ENCODE peak calls at places on chromosomes 12 and 14, in six cellular contexts. One of them, this sample, is unnamed.

GRCh38 chr14:60642790-60643397 is 6.4 kb downstream of the SIX1 start:
- DNase-seq in kidney epithelial cell: no peak
- DNase-seq in nephron progenitor cell: no peak
- DNase-seq in PC-3: no peak
- DNase-seq in lower leg skin: peak
- DNase-seq in foreskin fibroblast: no peak
- DNase-seq in this sample: no peak

GRCh38 chr12:13000616-13000934 is 510 bp upstream of the HEBP1 start:
- DNase-seq in foreskin fibroblast: peak
- DNase-seq in PC-3: peak
- DNase-seq in nephron progenitor cell: no peak
- DNase-seq in kidney epithelial cell: no peak
- DNase-seq in lower leg skin: no peak
- DNase-seq in this sample: no peak

GRCh38 chr14:92546347-92547053 is 32.9 kb downstream of the RIN3 start:
- DNase-seq in PC-3: peak
- DNase-seq in lower leg skin: no peak
- DNase-seq in nephron progenitor cell: no peak
- DNase-seq in kidney epithelial cell: no peak
- DNase-seq in foreskin fibroblast: peak
- DNase-seq in this sample: no peak

GRCh38 chr12:62210422-62210821 is 49.8 kb upstream of the USP15 start:
- DNase-seq in PC-3: peak
- DNase-seq in lower leg skin: no peak
- DNase-seq in nephron progenitor cell: peak
- DNase-seq in kidney epithelial cell: no peak
- DNase-seq in foreskin fibroblast: peak
- DNase-seq in this sample: no peak

GRCh38 chr14:49893309-49894213 is 679 bp downstream of the ARF6 start:
- DNase-seq in foreskin fibroblast: peak
- DNase-seq in lower leg skin: peak
- DNase-seq in kidney epithelial cell: no peak
- DNase-seq in PC-3: peak
- DNase-seq in nephron progenitor cell: peak
- DNase-seq in this sample: no peak

GRCh38 chr14:88255798-88256197 is 67.3 kb downstream of the KCNK10 start:
- DNase-seq in lower leg skin: no peak
- DNase-seq in nephron progenitor cell: no peak
- DNase-seq in foreskin fibroblast: no peak
- DNase-seq in kidney epithelial cell: no peak
- DNase-seq in PC-3: no peak
- DNase-seq in this sample: no peak

GRCh38 chr12:79156846-79157463 is 292.4 kb downstream of the SYT1 start:
- DNase-seq in foreskin fibroblast: no peak
- DNase-seq in nephron progenitor cell: no peak
- DNase-seq in kidney epithelial cell: no peak
- DNase-seq in PC-3: no peak
- DNase-seq in lower leg skin: no peak
- DNase-seq in this sample: no peak

GRCh38 chr12:62191747-62192485 is 68.3 kb upstream of the USP15 start:
- DNase-seq in kidney epithelial cell: no peak
- DNase-seq in lower leg skin: no peak
- DNase-seq in foreskin fibroblast: peak
- DNase-seq in nephron progenitor cell: peak
- DNase-seq in PC-3: no peak
- DNase-seq in this sample: no peak

GRCh38 chr12:96401061-96401871 is 1.0 kb upstream of the CDK17 start:
- DNase-seq in nephron progenitor cell: no peak
- DNase-seq in foreskin fibroblast: peak
- DNase-seq in lower leg skin: no peak
- DNase-seq in PC-3: peak
- DNase-seq in kidney epithelial cell: peak
- DNase-seq in this sample: peak

GRCh38 chr12:26831959-26832816 is 806 bp downstream of the ITPR2 start:
- DNase-seq in kidney epithelial cell: peak
- DNase-seq in lower leg skin: peak
- DNase-seq in foreskin fibroblast: peak
- DNase-seq in nephron progenitor cell: peak
- DNase-seq in PC-3: peak
- DNase-seq in this sample: no peak

GRCh38 chr12:91419809-91420208 is 237.2 kb upstream of the DCN start:
- DNase-seq in foreskin fibroblast: no peak
- DNase-seq in kidney epithelial cell: no peak
- DNase-seq in lower leg skin: no peak
- DNase-seq in PC-3: no peak
- DNase-seq in nephron progenitor cell: no peak
- DNase-seq in this sample: no peak

GRCh38 chr12:45285717-45286116 is 69.8 kb downstream of the ANO6 start:
- DNase-seq in foreskin fibroblast: no peak
- DNase-seq in PC-3: no peak
- DNase-seq in lower leg skin: no peak
- DNase-seq in nephron progenitor cell: no peak
- DNase-seq in kidney epithelial cell: no peak
- DNase-seq in this sample: no peak

GRCh38 chr14:92880351-92880750 is 42.6 kb upstream of the CHGA start:
- DNase-seq in foreskin fibroblast: no peak
- DNase-seq in lower leg skin: no peak
- DNase-seq in nephron progenitor cell: no peak
- DNase-seq in kidney epithelial cell: no peak
- DNase-seq in PC-3: peak
- DNase-seq in this sample: no peak

GRCh38 chr12:14930299-14930698 is 8.0 kb downstream of the ERP27 start:
- DNase-seq in kidney epithelial cell: no peak
- DNase-seq in PC-3: peak
- DNase-seq in lower leg skin: no peak
- DNase-seq in nephron progenitor cell: no peak
- DNase-seq in foreskin fibroblast: peak
- DNase-seq in this sample: no peak

GRCh38 chr12:56520025-56520810 is 1.4 kb upstream of the RBMS2 start:
- DNase-seq in foreskin fibroblast: peak
- DNase-seq in PC-3: no peak
- DNase-seq in nephron progenitor cell: no peak
- DNase-seq in kidney epithelial cell: no peak
- DNase-seq in lower leg skin: no peak
- DNase-seq in this sample: no peak

GRCh38 chr12:89984846-89985245 is 276.2 kb upstream of the ATP2B1 start:
- DNase-seq in nephron progenitor cell: no peak
- DNase-seq in PC-3: no peak
- DNase-seq in foreskin fibroblast: no peak
- DNase-seq in lower leg skin: no peak
- DNase-seq in kidney epithelial cell: no peak
- DNase-seq in this sample: no peak

GRCh38 chr12:49825360-49825970 is 2.7 kb downstream of the NCKAP5L start:
- DNase-seq in kidney epithelial cell: no peak
- DNase-seq in foreskin fibroblast: peak
- DNase-seq in PC-3: no peak
- DNase-seq in lower leg skin: peak
- DNase-seq in nephron progenitor cell: no peak
- DNase-seq in this sample: no peak

GRCh38 chr14:103385153-103385993 is at the start of gene MARK3:
- DNase-seq in foreskin fibroblast: peak
- DNase-seq in lower leg skin: peak
- DNase-seq in kidney epithelial cell: peak
- DNase-seq in nephron progenitor cell: peak
- DNase-seq in PC-3: peak
- DNase-seq in this sample: peak
- TF ChIP-seq CTCF in foreskin fibroblast: no peak
- TF ChIP-seq CTCF in lower leg skin: no peak
- TF ChIP-seq CTCF in kidney epithelial cell: no peak
- TF ChIP-seq CTCF in nephron progenitor cell: no peak
- TF ChIP-seq CTCF in PC-3: peak
- TF ChIP-seq CTCF in this sample: no peak

DNA sequence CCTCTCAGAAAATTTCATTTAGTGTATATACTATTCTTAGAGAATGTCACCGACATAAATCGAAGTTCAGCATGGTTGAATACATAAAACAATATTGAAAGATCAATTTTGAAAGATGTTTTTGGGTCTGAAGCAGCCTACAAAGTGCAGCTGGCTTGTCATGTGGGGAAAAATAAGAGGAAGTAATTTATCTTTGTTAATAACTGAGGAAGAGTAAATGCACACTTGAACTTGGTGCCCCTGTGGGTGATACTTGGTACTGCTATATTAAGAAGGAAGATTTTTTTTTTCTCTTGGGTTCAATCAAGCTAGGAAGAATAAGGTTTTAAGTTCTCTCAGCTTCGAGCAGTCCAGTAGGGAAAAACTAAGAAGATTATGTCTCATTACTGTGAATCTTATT is 661.3 kb downstream of the RPL10L start:
- DNase-seq in kidney epithelial cell: no peak
- DNase-seq in PC-3: peak
- DNase-seq in foreskin fibroblast: no peak
- DNase-seq in lower leg skin: no peak
- DNase-seq in nephron progenitor cell: no peak
- DNase-seq in this sample: no peak
- TF ChIP-seq CTCF in kidney epithelial cell: peak
- TF ChIP-seq CTCF in PC-3: peak
- TF ChIP-seq CTCF in foreskin fibroblast: no peak
- TF ChIP-seq CTCF in lower leg skin: no peak
- TF ChIP-seq CTCF in nephron progenitor cell: peak
- TF ChIP-seq CTCF in this sample: no peak

GRCh38 chr12:17352164-17352563 is 737.8 kb downstream of the RERGL start:
- DNase-seq in foreskin fibroblast: no peak
- DNase-seq in lower leg skin: no peak
- DNase-seq in nephron progenitor cell: no peak
- DNase-seq in kidney epithelial cell: no peak
- DNase-seq in PC-3: no peak
- DNase-seq in this sample: no peak
- TF ChIP-seq CTCF in foreskin fibroblast: no peak
- TF ChIP-seq CTCF in lower leg skin: no peak
- TF ChIP-seq CTCF in nephron progenitor cell: peak
- TF ChIP-seq CTCF in kidney epithelial cell: no peak
- TF ChIP-seq CTCF in PC-3: peak
- TF ChIP-seq CTCF in this sample: no peak

GRCh38 chr14:67390135-67390534 is 21.8 kb downstream of the PLEK2 start:
- DNase-seq in kidney epithelial cell: no peak
- DNase-seq in PC-3: no peak
- DNase-seq in nephron progenitor cell: no peak
- DNase-seq in foreskin fibroblast: no peak
- DNase-seq in lower leg skin: no peak
- DNase-seq in this sample: no peak
- TF ChIP-seq CTCF in kidney epithelial cell: no peak
- TF ChIP-seq CTCF in PC-3: no peak
- TF ChIP-seq CTCF in nephron progenitor cell: no peak
- TF ChIP-seq CTCF in foreskin fibroblast: no peak
- TF ChIP-seq CTCF in lower leg skin: no peak
- TF ChIP-seq CTCF in this sample: no peak

GRCh38 chr14:22184157-22185025 is 404.6 kb downstream of the DAD1 start:
- DNase-seq in PC-3: peak
- DNase-seq in kidney epithelial cell: no peak
- DNase-seq in nephron progenitor cell: no peak
- DNase-seq in lower leg skin: no peak
- DNase-seq in foreskin fibroblast: no peak
- DNase-seq in this sample: no peak

GRCh38 chr14:22180045-22180444 is 409.0 kb downstream of the DAD1 start:
- DNase-seq in lower leg skin: no peak
- DNase-seq in PC-3: no peak
- DNase-seq in kidney epithelial cell: no peak
- DNase-seq in foreskin fibroblast: no peak
- DNase-seq in nephron progenitor cell: no peak
- DNase-seq in this sample: no peak

GRCh38 chr14:22189873-22190272 is 399.2 kb downstream of the DAD1 start:
- DNase-seq in nephron progenitor cell: no peak
- DNase-seq in PC-3: no peak
- DNase-seq in foreskin fibroblast: no peak
- DNase-seq in lower leg skin: no peak
- DNase-seq in kidney epithelial cell: no peak
- DNase-seq in this sample: no peak

GRCh38 chr14:22188346-22188745 is 400.7 kb downstream of the DAD1 start:
- DNase-seq in PC-3: no peak
- DNase-seq in lower leg skin: no peak
- DNase-seq in foreskin fibroblast: no peak
- DNase-seq in kidney epithelial cell: no peak
- DNase-seq in nephron progenitor cell: no peak
- DNase-seq in this sample: no peak

DNA sequence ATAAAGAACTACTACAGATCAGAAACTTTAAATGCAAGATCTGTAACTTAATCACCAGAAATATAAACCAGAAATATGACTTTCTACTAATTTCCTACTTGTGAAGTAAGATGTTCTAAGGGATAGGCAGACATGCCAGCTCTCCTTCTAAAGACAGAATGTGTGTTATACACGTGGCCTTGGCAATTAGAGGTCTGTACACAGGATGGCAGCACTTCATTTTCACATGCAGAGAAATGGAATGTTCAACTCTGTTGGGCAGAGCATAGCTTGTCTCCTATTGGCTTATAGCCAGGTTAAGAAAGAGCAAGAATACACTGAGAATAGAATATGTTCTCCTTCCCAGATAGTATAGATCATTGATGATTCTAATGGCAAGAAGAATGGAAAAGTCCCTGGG is 403.8 kb downstream of the DAD1 start:
- DNase-seq in foreskin fibroblast: no peak
- DNase-seq in lower leg skin: no peak
- DNase-seq in nephron progenitor cell: no peak
- DNase-seq in PC-3: no peak
- DNase-seq in kidney epithelial cell: no peak
- DNase-seq in this sample: no peak
- TF ChIP-seq CTCF in foreskin fibroblast: no peak
- TF ChIP-seq CTCF in lower leg skin: no peak
- TF ChIP-seq CTCF in nephron progenitor cell: no peak
- TF ChIP-seq CTCF in PC-3: no peak
- TF ChIP-seq CTCF in kidney epithelial cell: peak
- TF ChIP-seq CTCF in this sample: no peak

GRCh38 chr12:80216890-80217559 is 117.7 kb downstream of the OTOGL start:
- DNase-seq in kidney epithelial cell: no peak
- DNase-seq in nephron progenitor cell: no peak
- DNase-seq in lower leg skin: no peak
- DNase-seq in PC-3: no peak
- DNase-seq in foreskin fibroblast: no peak
- DNase-seq in this sample: no peak
- TF ChIP-seq CTCF in kidney epithelial cell: no peak
- TF ChIP-seq CTCF in nephron progenitor cell: no peak
- TF ChIP-seq CTCF in lower leg skin: no peak
- TF ChIP-seq CTCF in PC-3: no peak
- TF ChIP-seq CTCF in foreskin fibroblast: no peak
- TF ChIP-seq CTCF in this sample: no peak

GRCh38 chr14:64682173-64682710 is 22.0 kb upstream of the PLEKHG3 start:
- DNase-seq in foreskin fibroblast: peak
- DNase-seq in PC-3: peak
- DNase-seq in kidney epithelial cell: no peak
- DNase-seq in nephron progenitor cell: no peak
- DNase-seq in lower leg skin: no peak
- DNase-seq in this sample: no peak
- TF ChIP-seq CTCF in foreskin fibroblast: no peak
- TF ChIP-seq CTCF in PC-3: peak
- TF ChIP-seq CTCF in kidney epithelial cell: peak
- TF ChIP-seq CTCF in nephron progenitor cell: no peak
- TF ChIP-seq CTCF in lower leg skin: no peak
- TF ChIP-seq CTCF in this sample: no peak

DNA sequence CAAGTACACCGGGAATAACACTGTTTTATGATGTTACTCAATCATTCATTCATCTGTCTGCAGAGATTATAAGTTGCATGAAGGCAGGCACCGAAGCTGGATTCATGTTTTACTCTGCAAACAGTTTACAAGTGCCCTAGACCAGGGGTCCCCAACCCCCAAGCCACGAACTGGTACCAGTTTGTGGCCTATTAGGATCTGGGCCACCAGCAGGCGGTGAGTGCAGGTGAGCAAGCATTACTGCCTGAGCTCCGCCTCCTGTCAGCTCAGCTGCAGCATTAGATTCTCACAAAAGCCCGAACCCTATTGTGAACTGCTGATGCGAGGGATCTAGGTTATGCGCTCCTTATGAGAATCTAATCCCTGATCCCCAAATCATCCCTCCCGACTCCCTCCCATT is 38.1 kb upstream of the PLXNC1 start:
- DNase-seq in PC-3: no peak
- DNase-seq in nephron progenitor cell: no peak
- DNase-seq in kidney epithelial cell: no peak
- DNase-seq in lower leg skin: no peak
- DNase-seq in foreskin fibroblast: no peak
- DNase-seq in this sample: no peak
- TF ChIP-seq CTCF in PC-3: no peak
- TF ChIP-seq CTCF in nephron progenitor cell: no peak
- TF ChIP-seq CTCF in kidney epithelial cell: no peak
- TF ChIP-seq CTCF in lower leg skin: no peak
- TF ChIP-seq CTCF in foreskin fibroblast: no peak
- TF ChIP-seq CTCF in this sample: no peak

This sample was measured in AG04449.